ENCODE peak calls at places on chromosomes 12 and 14, in five cellular contexts. U, X, K, D and Z are unnamed samples.

GRCh38 chr14:66485910-66486421 is at the start of gene CCDC196:
- DNase-seq in U (no peak), X (no peak), K (no peak), D (no peak), Z (no peak)

GRCh38 chr12:96130396-96131059 is 63.6 kb upstream of the ELK3 start:
- DNase-seq in U (no peak), X (no peak), K (no peak), D (no peak), Z (no peak)

GRCh38 chr12:66679441-66680069 is 679 bp upstream of the GRIP1 start:
- DNase-seq in U (no peak), X (no peak), K (peak), D (no peak), Z (no peak)

GRCh38 chr14:98551028-98551427 is 721.0 kb downstream of the BCL11B start:
- DNase-seq in U (no peak), X (no peak), K (no peak), D (no peak), Z (no peak)

GRCh38 chr12:47088021-47088944 is 8.5 kb upstream of the AMIGO2 start:
- DNase-seq in U (peak), X (no peak), K (peak), D (peak), Z (peak)

GRCh38 chr12:81141220-81141619 is 63.3 kb downstream of the ACSS3 start:
- DNase-seq in U (no peak), X (no peak), K (no peak), D (peak), Z (no peak)

GRCh38 chr12:118746960-118747359 is 234.4 kb upstream of the SRRM4 start:
- DNase-seq in U (no peak), X (no peak), K (no peak), D (no peak), Z (no peak)

GRCh38 chr12:108029081-108029790 is 99.9 kb upstream of the WSCD2 start:
- DNase-seq in U (no peak), X (no peak), K (no peak), D (no peak), Z (no peak)